ENCODE peak calls at places on chromosomes 2 and 18, in six cellular contexts. One of them, this sample, is unnamed.

GRCh38 chr2:31704561-31705212 is 123.9 kb upstream of the SRD5A2 start:
- DNase-seq in K562: no peak
- DNase-seq in GM12878: no peak
- DNase-seq in SK-N-SH: no peak
- DNase-seq in H1: no peak
- DNase-seq in HepG2: no peak
- DNase-seq in this sample: no peak

GRCh38 chr2:207334631-207335371 is 169.1 kb upstream of the KLF7 start:
- DNase-seq in SK-N-SH: no peak
- DNase-seq in H1: peak
- DNase-seq in HepG2: no peak
- DNase-seq in K562: no peak
- DNase-seq in GM12878: no peak
- DNase-seq in this sample: peak

GRCh38 chr2:136214801-136215200 is 96.9 kb upstream of the CXCR4 start:
- DNase-seq in SK-N-SH: no peak
- DNase-seq in K562: no peak
- DNase-seq in GM12878: no peak
- DNase-seq in HepG2: no peak
- DNase-seq in H1: no peak
- DNase-seq in this sample: no peak

GRCh38 chr2:132646805-132647115 is 23.2 kb downstream of the LYPD1 start:
- DNase-seq in GM12878: no peak
- DNase-seq in K562: no peak
- DNase-seq in SK-N-SH: peak
- DNase-seq in HepG2: no peak
- DNase-seq in H1: no peak
- DNase-seq in this sample: no peak

GRCh38 chr2:142946941-142947340 is 69.5 kb downstream of the KYNU start:
- DNase-seq in H1: no peak
- DNase-seq in K562: no peak
- DNase-seq in GM12878: no peak
- DNase-seq in HepG2: no peak
- DNase-seq in SK-N-SH: no peak
- DNase-seq in this sample: no peak

GRCh38 chr18:67232991-67233390 is 283.5 kb downstream of the DSEL start:
- DNase-seq in H1: no peak
- DNase-seq in SK-N-SH: no peak
- DNase-seq in GM12878: no peak
- DNase-seq in HepG2: no peak
- DNase-seq in K562: no peak
- DNase-seq in this sample: no peak

GRCh38 chr2:142112648-142113278 is 18.1 kb downstream of the LRP1B start:
- DNase-seq in HepG2: no peak
- DNase-seq in SK-N-SH: no peak
- DNase-seq in K562: no peak
- DNase-seq in H1: no peak
- DNase-seq in GM12878: no peak
- DNase-seq in this sample: no peak

GRCh38 chr2:158048327-158048726 is 53.3 kb upstream of the UPP2 start:
- DNase-seq in K562: no peak
- DNase-seq in HepG2: no peak
- DNase-seq in GM12878: no peak
- DNase-seq in H1: no peak
- DNase-seq in SK-N-SH: no peak
- DNase-seq in this sample: no peak

GRCh38 chr2:8541636-8542035 is 140.2 kb upstream of the ID2 start:
- DNase-seq in K562: no peak
- DNase-seq in SK-N-SH: no peak
- DNase-seq in H1: no peak
- DNase-seq in HepG2: no peak
- DNase-seq in GM12878: no peak
- DNase-seq in this sample: no peak

GRCh38 chr2:2222931-2223330 is 108.1 kb downstream of the MYT1L start:
- DNase-seq in K562: no peak
- DNase-seq in H1: no peak
- DNase-seq in GM12878: no peak
- DNase-seq in HepG2: no peak
- DNase-seq in SK-N-SH: no peak
- DNase-seq in this sample: no peak

GRCh38 chr2:178891265-178891958 is 84.2 kb upstream of the TTN start:
- DNase-seq in SK-N-SH: peak
- DNase-seq in H1: peak
- DNase-seq in GM12878: peak
- DNase-seq in HepG2: peak
- DNase-seq in K562: peak
- DNase-seq in this sample: peak

GRCh38 chr2:201496785-201497184 is 45.2 kb downstream of the STRADB start:
- DNase-seq in H1: no peak
- DNase-seq in SK-N-SH: no peak
- DNase-seq in GM12878: no peak
- DNase-seq in HepG2: no peak
- DNase-seq in K562: no peak
- DNase-seq in this sample: no peak

GRCh38 chr2:36770542-36771287 is 74.2 kb downstream of the VIT start:
- DNase-seq in H1: peak
- DNase-seq in SK-N-SH: peak
- DNase-seq in K562: peak
- DNase-seq in GM12878: no peak
- DNase-seq in HepG2: peak
- DNase-seq in this sample: peak

GRCh38 chr18:3679254-3679653 is 229.3 kb downstream of the TGIF1 start:
- DNase-seq in K562: no peak
- DNase-seq in HepG2: no peak
- DNase-seq in GM12878: no peak
- DNase-seq in H1: no peak
- DNase-seq in SK-N-SH: no peak
- DNase-seq in this sample: no peak

GRCh38 chr2:108271691-108272253 is 16.9 kb upstream of the SULT1C2 start:
- DNase-seq in H1: no peak
- DNase-seq in HepG2: peak
- DNase-seq in K562: peak
- DNase-seq in GM12878: no peak
- DNase-seq in SK-N-SH: no peak
- DNase-seq in this sample: peak

GRCh38 chr2:131413148-131413747 is 49.3 kb upstream of the RAB6D start:
- DNase-seq in K562: peak
- DNase-seq in SK-N-SH: peak
- DNase-seq in HepG2: peak
- DNase-seq in GM12878: peak
- DNase-seq in H1: no peak
- DNase-seq in this sample: peak

GRCh38 chr2:207159002-207159401 is 6.7 kb downstream of the KLF7 start:
- DNase-seq in HepG2: no peak
- DNase-seq in H1: no peak
- DNase-seq in GM12878: no peak
- DNase-seq in SK-N-SH: no peak
- DNase-seq in K562: no peak
- DNase-seq in this sample: no peak

GRCh38 chr18:25076980-25077780 is 274.8 kb downstream of the ZNF521 start:
- DNase-seq in HepG2: peak
- DNase-seq in GM12878: no peak
- DNase-seq in H1: no peak
- DNase-seq in SK-N-SH: no peak
- DNase-seq in K562: no peak
- DNase-seq in this sample: no peak

GRCh38 chr2:218896501-218897393 is 16.1 kb downstream of the WNT10A start:
- DNase-seq in HepG2: no peak
- DNase-seq in K562: peak
- DNase-seq in SK-N-SH: peak
- DNase-seq in GM12878: peak
- DNase-seq in H1: no peak
- DNase-seq in this sample: no peak

GRCh38 chr2:102027703-102028059 is 35.9 kb downstream of the IL1R2 start:
- DNase-seq in SK-N-SH: no peak
- DNase-seq in H1: no peak
- DNase-seq in HepG2: no peak
- DNase-seq in K562: no peak
- DNase-seq in GM12878: no peak
- DNase-seq in this sample: no peak

GRCh38 chr18:41244751-41245150 is 710.3 kb upstream of the PIK3C3 start:
- DNase-seq in SK-N-SH: peak
- DNase-seq in HepG2: no peak
- DNase-seq in H1: no peak
- DNase-seq in GM12878: no peak
- DNase-seq in K562: no peak
- DNase-seq in this sample: no peak

GRCh38 chr2:37110306-37111212 is 26.2 kb downstream of the GPATCH11 start:
- DNase-seq in GM12878: no peak
- DNase-seq in H1: no peak
- DNase-seq in K562: no peak
- DNase-seq in HepG2: no peak
- DNase-seq in SK-N-SH: no peak
- DNase-seq in this sample: no peak

GRCh38 chr2:176297067-176297466 is 27.8 kb downstream of the MTX2 start:
- DNase-seq in HepG2: no peak
- DNase-seq in SK-N-SH: peak
- DNase-seq in GM12878: no peak
- DNase-seq in K562: no peak
- DNase-seq in H1: no peak
- DNase-seq in this sample: no peak

GRCh38 chr2:64120928-64121327 is 23.3 kb downstream of the PELI1 start:
- DNase-seq in SK-N-SH: no peak
- DNase-seq in GM12878: no peak
- DNase-seq in K562: no peak
- DNase-seq in HepG2: no peak
- DNase-seq in H1: no peak
- DNase-seq in this sample: no peak

DNA sequence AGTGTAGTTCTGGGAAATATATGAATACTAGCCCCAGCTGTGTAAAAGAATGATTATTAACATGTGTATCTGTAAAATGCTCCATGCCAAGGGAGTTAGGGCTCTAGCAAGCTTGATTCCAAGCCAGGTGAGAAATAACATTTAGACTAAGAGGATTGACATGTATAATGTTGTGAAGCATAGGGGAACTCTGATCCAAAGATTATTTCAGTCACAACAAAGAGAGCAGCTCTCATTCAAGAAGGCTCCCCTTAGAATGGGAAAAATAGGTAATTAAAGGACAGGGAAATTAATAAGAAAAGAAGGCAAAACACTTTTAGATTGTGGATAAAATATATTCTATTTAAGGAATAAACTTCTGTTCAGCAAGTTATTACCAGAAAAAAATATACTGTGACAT is 347.3 kb upstream of the CDH7 start:
- DNase-seq in HepG2: no peak
- DNase-seq in GM12878: no peak
- DNase-seq in H1: no peak
- DNase-seq in K562: no peak
- DNase-seq in SK-N-SH: no peak
- DNase-seq in this sample: no peak
- TF ChIP-seq CHD2 in HepG2: no peak
- TF ChIP-seq CHD2 in GM12878: no peak
- TF ChIP-seq CHD2 in H1: no peak
- TF ChIP-seq CHD2 in K562: no peak
- TF ChIP-seq CHD2 in SK-N-SH: no peak
- TF ChIP-seq CHD2 in this sample: no peak

DNA sequence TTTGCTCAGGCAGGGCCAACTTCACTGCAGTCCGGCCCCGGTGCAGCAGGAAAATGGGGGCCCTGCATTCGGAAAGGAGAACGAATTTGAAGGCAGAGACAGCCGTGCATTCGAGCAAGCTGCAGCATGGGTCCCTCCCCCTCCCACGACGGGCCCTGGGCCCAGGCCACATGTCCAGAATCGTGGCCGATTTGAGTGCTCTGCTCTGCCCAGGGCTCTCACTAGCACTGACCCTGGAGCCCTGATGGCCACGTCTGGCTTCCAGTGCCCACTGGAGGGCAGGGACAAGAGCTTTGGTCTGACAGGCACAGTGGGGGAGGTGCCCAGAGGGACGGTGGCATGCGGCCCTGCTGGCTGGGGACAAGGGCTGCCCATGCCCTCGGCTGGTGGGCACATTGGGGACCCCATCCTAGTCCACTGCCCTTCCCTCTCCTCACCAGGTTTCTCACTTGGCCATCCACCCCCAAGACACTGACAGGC is 14.4 kb upstream of the KLHL30 start:
- DNase-seq in H1: no peak
- DNase-seq in SK-N-SH: no peak
- DNase-seq in GM12878: no peak
- DNase-seq in K562: no peak
- DNase-seq in HepG2: no peak
- DNase-seq in this sample: no peak
- TF ChIP-seq MAX in H1: no peak
- TF ChIP-seq MAX in SK-N-SH: no peak
- TF ChIP-seq MAX in GM12878: no peak
- TF ChIP-seq MAX in K562: no peak
- TF ChIP-seq MAX in HepG2: no peak
- TF ChIP-seq MAX in this sample: no peak

DNA sequence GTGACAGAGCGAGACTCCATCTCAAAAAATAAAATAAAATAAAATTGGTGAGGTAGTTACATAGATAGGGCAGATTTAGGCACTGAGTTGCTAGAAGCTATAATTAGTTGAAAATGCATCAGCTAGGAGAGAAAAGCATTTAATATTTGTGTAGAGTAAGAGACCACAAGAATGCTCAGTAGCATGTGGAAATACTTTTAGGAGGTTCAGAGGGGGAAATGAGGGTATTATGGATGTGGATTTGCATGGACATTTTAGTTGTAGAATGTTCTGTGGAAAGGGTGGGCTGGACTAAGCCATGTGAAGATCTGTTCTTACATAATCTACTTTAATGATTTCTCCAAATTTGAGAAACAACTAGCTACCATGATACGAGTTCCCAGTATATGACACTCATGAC is 95.5 kb downstream of the ATP9B start:
- DNase-seq in K562: no peak
- DNase-seq in HepG2: no peak
- DNase-seq in H1: no peak
- DNase-seq in GM12878: no peak
- DNase-seq in SK-N-SH: no peak
- DNase-seq in this sample: no peak
- TF ChIP-seq CHD2 in K562: no peak
- TF ChIP-seq CHD2 in HepG2: no peak
- TF ChIP-seq CHD2 in H1: no peak
- TF ChIP-seq CHD2 in GM12878: no peak
- TF ChIP-seq CHD2 in SK-N-SH: no peak
- TF ChIP-seq CHD2 in this sample: no peak

GRCh38 chr18:79610461-79611039 is 69.1 kb upstream of the CTDP1 start:
- DNase-seq in GM12878: no peak
- DNase-seq in HepG2: no peak
- DNase-seq in K562: peak
- DNase-seq in SK-N-SH: no peak
- DNase-seq in H1: no peak
- DNase-seq in this sample: no peak

GRCh38 chr18:79609841-79610281 is 69.7 kb upstream of the CTDP1 start:
- DNase-seq in SK-N-SH: no peak
- DNase-seq in GM12878: no peak
- DNase-seq in H1: no peak
- DNase-seq in HepG2: no peak
- DNase-seq in K562: no peak
- DNase-seq in this sample: no peak

GRCh38 chr18:79608069-79608468 is 71.5 kb upstream of the CTDP1 start:
- DNase-seq in SK-N-SH: no peak
- DNase-seq in H1: no peak
- DNase-seq in HepG2: no peak
- DNase-seq in K562: no peak
- DNase-seq in GM12878: no peak
- DNase-seq in this sample: no peak

GRCh38 chr18:79608535-79608934 is 71.1 kb upstream of the CTDP1 start:
- DNase-seq in HepG2: no peak
- DNase-seq in SK-N-SH: no peak
- DNase-seq in K562: no peak
- DNase-seq in H1: no peak
- DNase-seq in GM12878: no peak
- DNase-seq in this sample: no peak

GRCh38 chr18:79609021-79609461 is 70.6 kb upstream of the CTDP1 start:
- DNase-seq in SK-N-SH: no peak
- DNase-seq in GM12878: no peak
- DNase-seq in H1: no peak
- DNase-seq in K562: no peak
- DNase-seq in HepG2: no peak
- DNase-seq in this sample: no peak
- TF ChIP-seq MAX in SK-N-SH: no peak
- TF ChIP-seq MAX in GM12878: no peak
- TF ChIP-seq MAX in H1: no peak
- TF ChIP-seq MAX in K562: no peak
- TF ChIP-seq MAX in HepG2: no peak
- TF ChIP-seq MAX in this sample: no peak

This sample was measured in A549.